ENCODE peak calls at places on chromosomes 1 and 21, in nine cellular contexts. One of them, this sample, is unnamed.

GRCh38 chr1:147757015-147757990 is 3.1 kb downstream of the GJA5 start:
- DNase-seq in HL-60: no peak
- DNase-seq in fibroblast of lung: no peak
- DNase-seq in adrenal gland: no peak
- DNase-seq in RWPE1: peak; percentile 60
- DNase-seq in fibroblast of pulmonary artery: peak; percentile 42
- DNase-seq in ovary: no peak
- DNase-seq in astrocyte of the cerebellum: no peak
- DNase-seq in foreskin fibroblast: no peak
- DNase-seq in this sample: no peak

GRCh38 chr1:165696625-165697100 is 1.7 kb downstream of the ALDH9A1 start:
- DNase-seq in astrocyte of the cerebellum: peak; percentile 94
- DNase-seq in adrenal gland: peak; percentile 68
- DNase-seq in fibroblast of pulmonary artery: peak; percentile 95
- DNase-seq in ovary: no peak
- DNase-seq in fibroblast of lung: peak; percentile 99
- DNase-seq in HL-60: no peak
- DNase-seq in RWPE1: peak; percentile 18
- DNase-seq in foreskin fibroblast: peak; percentile 81
- DNase-seq in this sample: no peak

GRCh38 chr21:42835611-42836401 is 43.5 kb downstream of the WDR4 start:
- DNase-seq in HL-60: no peak
- DNase-seq in RWPE1: no peak
- DNase-seq in fibroblast of pulmonary artery: no peak
- DNase-seq in fibroblast of lung: no peak
- DNase-seq in astrocyte of the cerebellum: no peak
- DNase-seq in foreskin fibroblast: no peak
- DNase-seq in adrenal gland: peak; percentile 46
- DNase-seq in ovary: no peak
- DNase-seq in this sample: no peak

GRCh38 chr1:207822602-207823451 is 71.0 kb downstream of the CD46 start:
- DNase-seq in adrenal gland: peak; percentile 98
- DNase-seq in fibroblast of lung: peak; percentile 37
- DNase-seq in HL-60: no peak
- DNase-seq in RWPE1: peak; percentile 48
- DNase-seq in fibroblast of pulmonary artery: no peak
- DNase-seq in astrocyte of the cerebellum: no peak
- DNase-seq in foreskin fibroblast: no peak
- DNase-seq in ovary: peak; percentile 85
- DNase-seq in this sample: peak; percentile 87

GRCh38 chr1:235326719-235327558 is 1.0 kb downstream of the ARID4B start:
- DNase-seq in ovary: peak; percentile 71
- DNase-seq in fibroblast of pulmonary artery: peak; percentile 19
- DNase-seq in fibroblast of lung: no peak
- DNase-seq in foreskin fibroblast: no peak
- DNase-seq in adrenal gland: peak; percentile 63
- DNase-seq in astrocyte of the cerebellum: no peak
- DNase-seq in HL-60: peak; percentile 65
- DNase-seq in RWPE1: peak; percentile 12
- DNase-seq in this sample: peak; percentile 51

GRCh38 chr1:28064064-28064463 is 24.3 kb downstream of the EYA3 start:
- DNase-seq in foreskin fibroblast: no peak
- DNase-seq in HL-60: no peak
- DNase-seq in adrenal gland: no peak
- DNase-seq in ovary: no peak
- DNase-seq in RWPE1: peak; percentile 60
- DNase-seq in astrocyte of the cerebellum: no peak
- DNase-seq in fibroblast of pulmonary artery: peak; percentile 56
- DNase-seq in fibroblast of lung: peak; percentile 52
- DNase-seq in this sample: no peak

GRCh38 chr1:60066001-60066400 is 7.6 kb downstream of the C1orf87 start:
- DNase-seq in astrocyte of the cerebellum: no peak
- DNase-seq in foreskin fibroblast: peak; percentile 73
- DNase-seq in RWPE1: peak; percentile 4
- DNase-seq in fibroblast of pulmonary artery: peak; percentile 20
- DNase-seq in ovary: no peak
- DNase-seq in fibroblast of lung: peak; percentile 49
- DNase-seq in adrenal gland: no peak
- DNase-seq in HL-60: no peak
- DNase-seq in this sample: no peak

GRCh38 chr1:174021611-174022079 is 512 bp downstream of the RC3H1 start:
- DNase-seq in fibroblast of pulmonary artery: peak; percentile 52
- DNase-seq in foreskin fibroblast: peak; percentile 20
- DNase-seq in HL-60: peak; percentile 46
- DNase-seq in ovary: peak; percentile 70
- DNase-seq in astrocyte of the cerebellum: no peak
- DNase-seq in fibroblast of lung: peak; percentile 47
- DNase-seq in adrenal gland: peak; percentile 65
- DNase-seq in RWPE1: peak; percentile 34
- DNase-seq in this sample: peak; percentile 50

GRCh38 chr1:245108909-245109308 is 45.9 kb upstream of the KIF26B start:
- DNase-seq in fibroblast of lung: no peak
- DNase-seq in RWPE1: no peak
- DNase-seq in astrocyte of the cerebellum: no peak
- DNase-seq in fibroblast of pulmonary artery: no peak
- DNase-seq in adrenal gland: no peak
- DNase-seq in foreskin fibroblast: no peak
- DNase-seq in ovary: no peak
- DNase-seq in HL-60: no peak
- DNase-seq in this sample: no peak

GRCh38 chr1:26015358-26015757 is 6.2 kb upstream of the EXTL1 start:
- DNase-seq in HL-60: peak; percentile 89
- DNase-seq in foreskin fibroblast: peak; percentile 76
- DNase-seq in ovary: no peak
- DNase-seq in adrenal gland: peak; percentile 83
- DNase-seq in fibroblast of pulmonary artery: peak; percentile 93
- DNase-seq in RWPE1: no peak
- DNase-seq in astrocyte of the cerebellum: no peak
- DNase-seq in fibroblast of lung: peak; percentile 69
- DNase-seq in this sample: peak; percentile 84

GRCh38 chr21:43193651-43194302 is 25.0 kb downstream of the CRYAA start:
- DNase-seq in adrenal gland: peak; percentile 68
- DNase-seq in fibroblast of pulmonary artery: peak; percentile 85
- DNase-seq in astrocyte of the cerebellum: peak; percentile 39
- DNase-seq in RWPE1: peak; percentile 82
- DNase-seq in fibroblast of lung: peak; percentile 56
- DNase-seq in foreskin fibroblast: peak; percentile 69
- DNase-seq in ovary: peak; percentile 45
- DNase-seq in HL-60: no peak
- DNase-seq in this sample: peak; percentile 41

GRCh38 chr1:180742663-180743062 is 110.8 kb downstream of the XPR1 start:
- DNase-seq in fibroblast of lung: no peak
- DNase-seq in fibroblast of pulmonary artery: no peak
- DNase-seq in foreskin fibroblast: no peak
- DNase-seq in adrenal gland: no peak
- DNase-seq in RWPE1: no peak
- DNase-seq in astrocyte of the cerebellum: no peak
- DNase-seq in HL-60: no peak
- DNase-seq in ovary: no peak
- DNase-seq in this sample: no peak

GRCh38 chr1:247224822-247225221 is 31.1 kb upstream of the VN1R5 start:
- DNase-seq in fibroblast of pulmonary artery: no peak
- DNase-seq in HL-60: no peak
- DNase-seq in RWPE1: no peak
- DNase-seq in fibroblast of lung: no peak
- DNase-seq in astrocyte of the cerebellum: no peak
- DNase-seq in adrenal gland: no peak
- DNase-seq in foreskin fibroblast: no peak
- DNase-seq in ovary: no peak
- DNase-seq in this sample: no peak

GRCh38 chr1:247222840-247223239 is 33.0 kb upstream of the VN1R5 start:
- DNase-seq in fibroblast of lung: no peak
- DNase-seq in ovary: no peak
- DNase-seq in fibroblast of pulmonary artery: no peak
- DNase-seq in foreskin fibroblast: no peak
- DNase-seq in adrenal gland: no peak
- DNase-seq in RWPE1: no peak
- DNase-seq in HL-60: no peak
- DNase-seq in astrocyte of the cerebellum: no peak
- DNase-seq in this sample: no peak

DNA sequence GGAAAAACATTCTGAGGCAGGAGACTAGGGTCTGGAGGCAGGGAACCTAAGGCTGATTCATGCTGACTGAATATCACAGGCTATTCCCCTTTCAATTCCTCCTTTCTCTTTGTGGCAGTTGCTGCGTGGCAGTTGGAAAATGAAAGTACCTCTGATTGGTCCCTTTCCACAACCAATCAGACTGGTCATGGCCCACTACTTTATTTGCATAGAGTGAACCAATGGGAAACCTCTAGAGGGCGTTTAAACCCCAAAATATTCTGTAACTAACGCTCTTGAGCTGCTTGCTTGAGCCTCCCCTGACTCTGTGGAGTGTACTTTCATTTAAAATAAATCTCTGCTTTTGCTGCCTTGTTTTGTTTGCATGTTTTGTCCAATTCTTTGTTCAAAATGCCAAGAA is 27.7 kb upstream of the VN1R5 start:
- DNase-seq in adrenal gland: no peak
- DNase-seq in foreskin fibroblast: no peak
- DNase-seq in fibroblast of lung: peak; percentile 11
- DNase-seq in ovary: no peak
- DNase-seq in HL-60: no peak
- DNase-seq in fibroblast of pulmonary artery: peak; percentile 31
- DNase-seq in astrocyte of the cerebellum: no peak
- DNase-seq in RWPE1: no peak
- DNase-seq in this sample: no peak
- TF ChIP-seq CTCF in adrenal gland: no peak
- TF ChIP-seq CTCF in foreskin fibroblast: no peak
- TF ChIP-seq CTCF in fibroblast of lung: no peak
- TF ChIP-seq CTCF in ovary: no peak
- TF ChIP-seq CTCF in HL-60: no peak
- TF ChIP-seq CTCF in fibroblast of pulmonary artery: no peak
- TF ChIP-seq CTCF in astrocyte of the cerebellum: no peak
- TF ChIP-seq CTCF in RWPE1: no peak
- TF ChIP-seq CTCF in this sample: no peak

GRCh38 chr21:39456665-39457064 is 4.9 kb downstream of the SH3BGR start:
- DNase-seq in fibroblast of pulmonary artery: peak; percentile 2
- DNase-seq in foreskin fibroblast: no peak
- DNase-seq in HL-60: no peak
- DNase-seq in fibroblast of lung: no peak
- DNase-seq in astrocyte of the cerebellum: no peak
- DNase-seq in RWPE1: no peak
- DNase-seq in adrenal gland: no peak
- DNase-seq in ovary: no peak
- DNase-seq in this sample: no peak
- TF ChIP-seq CTCF in fibroblast of pulmonary artery: peak; percentile 18
- TF ChIP-seq CTCF in foreskin fibroblast: peak; percentile 5
- TF ChIP-seq CTCF in HL-60: no peak
- TF ChIP-seq CTCF in fibroblast of lung: peak; percentile 29
- TF ChIP-seq CTCF in astrocyte of the cerebellum: peak; percentile 26
- TF ChIP-seq CTCF in RWPE1: no peak
- TF ChIP-seq CTCF in adrenal gland: peak; percentile 5
- TF ChIP-seq CTCF in ovary: no peak
- TF ChIP-seq CTCF in this sample: peak; percentile 7

GRCh38 chr1:39133340-39133684 is 71.2 kb upstream of the MACF1 start:
- DNase-seq in HL-60: no peak
- DNase-seq in foreskin fibroblast: no peak
- DNase-seq in ovary: no peak
- DNase-seq in adrenal gland: no peak
- DNase-seq in astrocyte of the cerebellum: no peak
- DNase-seq in fibroblast of lung: no peak
- DNase-seq in fibroblast of pulmonary artery: no peak
- DNase-seq in RWPE1: no peak
- DNase-seq in this sample: no peak

GRCh38 chr1:39134768-39135333 is 69.6 kb upstream of the MACF1 start:
- DNase-seq in astrocyte of the cerebellum: no peak
- DNase-seq in fibroblast of pulmonary artery: no peak
- DNase-seq in fibroblast of lung: no peak
- DNase-seq in RWPE1: no peak
- DNase-seq in ovary: no peak
- DNase-seq in adrenal gland: no peak
- DNase-seq in HL-60: no peak
- DNase-seq in foreskin fibroblast: no peak
- DNase-seq in this sample: no peak

GRCh38 chr1:39139723-39140360 is 64.7 kb upstream of the MACF1 start:
- DNase-seq in foreskin fibroblast: no peak
- DNase-seq in ovary: no peak
- DNase-seq in adrenal gland: no peak
- DNase-seq in RWPE1: no peak
- DNase-seq in fibroblast of pulmonary artery: no peak
- DNase-seq in astrocyte of the cerebellum: no peak
- DNase-seq in HL-60: no peak
- DNase-seq in fibroblast of lung: peak; percentile 39
- DNase-seq in this sample: no peak

GRCh38 chr1:39132505-39133339 is 71.8 kb upstream of the MACF1 start:
- DNase-seq in adrenal gland: peak; percentile 91
- DNase-seq in foreskin fibroblast: no peak
- DNase-seq in fibroblast of pulmonary artery: peak; percentile 83
- DNase-seq in astrocyte of the cerebellum: no peak
- DNase-seq in RWPE1: peak; percentile 61
- DNase-seq in HL-60: no peak
- DNase-seq in fibroblast of lung: peak; percentile 34
- DNase-seq in ovary: peak; percentile 44
- DNase-seq in this sample: no peak

GRCh38 chr1:39136635-39137034 is 67.9 kb upstream of the MACF1 start:
- DNase-seq in RWPE1: no peak
- DNase-seq in HL-60: no peak
- DNase-seq in foreskin fibroblast: no peak
- DNase-seq in ovary: no peak
- DNase-seq in fibroblast of lung: peak; percentile 52
- DNase-seq in fibroblast of pulmonary artery: no peak
- DNase-seq in adrenal gland: no peak
- DNase-seq in astrocyte of the cerebellum: no peak
- DNase-seq in this sample: no peak
- TF ChIP-seq CTCF in RWPE1: no peak
- TF ChIP-seq CTCF in HL-60: no peak
- TF ChIP-seq CTCF in foreskin fibroblast: no peak
- TF ChIP-seq CTCF in ovary: no peak
- TF ChIP-seq CTCF in fibroblast of lung: peak; percentile 7
- TF ChIP-seq CTCF in fibroblast of pulmonary artery: peak; percentile 2
- TF ChIP-seq CTCF in adrenal gland: no peak
- TF ChIP-seq CTCF in astrocyte of the cerebellum: no peak
- TF ChIP-seq CTCF in this sample: no peak

GRCh38 chr1:58782308-58783089 is 1.3 kb downstream of the JUN start:
- DNase-seq in fibroblast of lung: peak; percentile 42
- DNase-seq in foreskin fibroblast: no peak
- DNase-seq in RWPE1: no peak
- DNase-seq in ovary: peak; percentile 78
- DNase-seq in astrocyte of the cerebellum: no peak
- DNase-seq in fibroblast of pulmonary artery: peak; percentile 50
- DNase-seq in adrenal gland: peak; percentile 80
- DNase-seq in HL-60: peak; percentile 79
- DNase-seq in this sample: peak; percentile 59

GRCh38 chr1:58779837-58780585 is 3.8 kb downstream of the JUN start:
- DNase-seq in fibroblast of lung: peak; percentile 84
- DNase-seq in astrocyte of the cerebellum: no peak
- DNase-seq in adrenal gland: peak; percentile 69
- DNase-seq in fibroblast of pulmonary artery: peak; percentile 88
- DNase-seq in foreskin fibroblast: peak; percentile 77
- DNase-seq in HL-60: no peak
- DNase-seq in ovary: peak; percentile 47
- DNase-seq in RWPE1: no peak
- DNase-seq in this sample: no peak

GRCh38 chr1:58783090-58783992 is 506 bp downstream of the JUN start:
- DNase-seq in fibroblast of pulmonary artery: peak; percentile 66
- DNase-seq in ovary: peak; percentile 81
- DNase-seq in RWPE1: no peak
- DNase-seq in adrenal gland: peak; percentile 87
- DNase-seq in HL-60: peak; percentile 50
- DNase-seq in fibroblast of lung: peak; percentile 64
- DNase-seq in astrocyte of the cerebellum: no peak
- DNase-seq in foreskin fibroblast: no peak
- DNase-seq in this sample: peak; percentile 49

GRCh38 chr1:58780586-58781452 is 3.0 kb downstream of the JUN start:
- DNase-seq in HL-60: no peak
- DNase-seq in fibroblast of lung: peak; percentile 25
- DNase-seq in fibroblast of pulmonary artery: peak; percentile 56
- DNase-seq in RWPE1: no peak
- DNase-seq in adrenal gland: no peak
- DNase-seq in ovary: no peak
- DNase-seq in foreskin fibroblast: no peak
- DNase-seq in astrocyte of the cerebellum: no peak
- DNase-seq in this sample: no peak

GRCh38 chr1:58781541-58782307 is 2.1 kb downstream of the JUN start:
- DNase-seq in astrocyte of the cerebellum: no peak
- DNase-seq in adrenal gland: peak; percentile 83
- DNase-seq in fibroblast of lung: peak; percentile 84
- DNase-seq in foreskin fibroblast: peak; percentile 60
- DNase-seq in ovary: peak; percentile 91
- DNase-seq in RWPE1: no peak
- DNase-seq in HL-60: peak; percentile 33
- DNase-seq in fibroblast of pulmonary artery: peak; percentile 82
- DNase-seq in this sample: peak; percentile 48
- TF ChIP-seq CTCF in astrocyte of the cerebellum: peak; percentile 41
- TF ChIP-seq CTCF in adrenal gland: peak; percentile 59
- TF ChIP-seq CTCF in fibroblast of lung: peak; percentile 51
- TF ChIP-seq CTCF in foreskin fibroblast: peak; percentile 42
- TF ChIP-seq CTCF in ovary: peak; percentile 50
- TF ChIP-seq CTCF in RWPE1: peak; percentile 54
- TF ChIP-seq CTCF in HL-60: peak; percentile 1
- TF ChIP-seq CTCF in fibroblast of pulmonary artery: peak; percentile 47
- TF ChIP-seq CTCF in this sample: peak; percentile 36

This sample was measured in CD14-positive monocyte.